ENCODE peak calls at places on chromosomes 5 and 9, in eight cellular contexts. One of them, this sample, is unnamed.

GRCh38 chr9:69357030-69357853 is 32.2 kb downstream of the ENTREP1 start:
- DNase-seq in CD8-positive, alpha-beta T cell: no peak
- DNase-seq in activated CD8-positive, alpha-beta T cell treated with anti-CD3 and anti-CD28 coated beads for 36 hours: no peak
- DNase-seq in osteoblast: no peak
- DNase-seq in cardiac muscle cell: no peak
- DNase-seq in Panc1: no peak
- DNase-seq in endothelial cell: no peak
- DNase-seq in CD4-positive, alpha-beta T cell: no peak
- DNase-seq in this sample: no peak

GRCh38 chr9:72203205-72203803 is 54.1 kb downstream of the GDA start:
- DNase-seq in CD8-positive, alpha-beta T cell: no peak
- DNase-seq in Panc1: peak; percentile 18
- DNase-seq in activated CD8-positive, alpha-beta T cell treated with anti-CD3 and anti-CD28 coated beads for 36 hours: peak; percentile 10
- DNase-seq in CD4-positive, alpha-beta T cell: no peak
- DNase-seq in endothelial cell: peak; percentile 47
- DNase-seq in osteoblast: peak; percentile 54
- DNase-seq in cardiac muscle cell: peak; percentile 42
- DNase-seq in this sample: peak; percentile 31

GRCh38 chr9:137912671-137913070 is 35.1 kb downstream of the CACNA1B start:
- DNase-seq in endothelial cell: no peak
- DNase-seq in activated CD8-positive, alpha-beta T cell treated with anti-CD3 and anti-CD28 coated beads for 36 hours: no peak
- DNase-seq in CD8-positive, alpha-beta T cell: no peak
- DNase-seq in cardiac muscle cell: no peak
- DNase-seq in CD4-positive, alpha-beta T cell: no peak
- DNase-seq in osteoblast: no peak
- DNase-seq in Panc1: no peak
- DNase-seq in this sample: no peak

GRCh38 chr5:135008981-135009735 is 24.9 kb downstream of the PITX1 start:
- DNase-seq in endothelial cell: no peak
- DNase-seq in CD4-positive, alpha-beta T cell: no peak
- DNase-seq in CD8-positive, alpha-beta T cell: no peak
- DNase-seq in activated CD8-positive, alpha-beta T cell treated with anti-CD3 and anti-CD28 coated beads for 36 hours: no peak
- DNase-seq in Panc1: no peak
- DNase-seq in osteoblast: no peak
- DNase-seq in cardiac muscle cell: no peak
- DNase-seq in this sample: peak; percentile 3

GRCh38 chr9:4092793-4093709 is 206.8 kb downstream of the GLIS3 start:
- DNase-seq in osteoblast: no peak
- DNase-seq in CD4-positive, alpha-beta T cell: no peak
- DNase-seq in cardiac muscle cell: no peak
- DNase-seq in CD8-positive, alpha-beta T cell: no peak
- DNase-seq in endothelial cell: no peak
- DNase-seq in Panc1: no peak
- DNase-seq in activated CD8-positive, alpha-beta T cell treated with anti-CD3 and anti-CD28 coated beads for 36 hours: no peak
- DNase-seq in this sample: no peak

GRCh38 chr9:79759460-79759859 is 187.7 kb downstream of the TLE4 start:
- DNase-seq in CD8-positive, alpha-beta T cell: no peak
- DNase-seq in CD4-positive, alpha-beta T cell: no peak
- DNase-seq in osteoblast: no peak
- DNase-seq in endothelial cell: no peak
- DNase-seq in Panc1: no peak
- DNase-seq in cardiac muscle cell: no peak
- DNase-seq in activated CD8-positive, alpha-beta T cell treated with anti-CD3 and anti-CD28 coated beads for 36 hours: peak; percentile 12
- DNase-seq in this sample: no peak

GRCh38 chr5:18281947-18282557 is 647.8 kb downstream of the TAF11L14 start:
- DNase-seq in cardiac muscle cell: peak; percentile 30
- DNase-seq in activated CD8-positive, alpha-beta T cell treated with anti-CD3 and anti-CD28 coated beads for 36 hours: no peak
- DNase-seq in CD4-positive, alpha-beta T cell: no peak
- DNase-seq in osteoblast: peak; percentile 57
- DNase-seq in Panc1: peak; percentile 58
- DNase-seq in CD8-positive, alpha-beta T cell: no peak
- DNase-seq in endothelial cell: no peak
- DNase-seq in this sample: peak; percentile 51

GRCh38 chr5:68225911-68226563 is 10.5 kb downstream of the PIK3R1 start:
- DNase-seq in CD4-positive, alpha-beta T cell: no peak
- DNase-seq in activated CD8-positive, alpha-beta T cell treated with anti-CD3 and anti-CD28 coated beads for 36 hours: no peak
- DNase-seq in CD8-positive, alpha-beta T cell: no peak
- DNase-seq in osteoblast: no peak
- DNase-seq in cardiac muscle cell: peak; percentile 47
- DNase-seq in endothelial cell: no peak
- DNase-seq in Panc1: no peak
- DNase-seq in this sample: no peak

GRCh38 chr5:164204338-164204946 is 699.0 kb downstream of the MAT2B start:
- DNase-seq in CD4-positive, alpha-beta T cell: no peak
- DNase-seq in Panc1: no peak
- DNase-seq in endothelial cell: no peak
- DNase-seq in osteoblast: peak; percentile 59
- DNase-seq in CD8-positive, alpha-beta T cell: no peak
- DNase-seq in cardiac muscle cell: no peak
- DNase-seq in activated CD8-positive, alpha-beta T cell treated with anti-CD3 and anti-CD28 coated beads for 36 hours: no peak
- DNase-seq in this sample: no peak

GRCh38 chr5:41637424-41637823 is 127.0 kb upstream of the PLCXD3 start:
- DNase-seq in endothelial cell: peak; percentile 6
- DNase-seq in cardiac muscle cell: no peak
- DNase-seq in CD4-positive, alpha-beta T cell: no peak
- DNase-seq in CD8-positive, alpha-beta T cell: no peak
- DNase-seq in osteoblast: peak; percentile 50
- DNase-seq in Panc1: no peak
- DNase-seq in activated CD8-positive, alpha-beta T cell treated with anti-CD3 and anti-CD28 coated beads for 36 hours: no peak
- DNase-seq in this sample: no peak

GRCh38 chr5:42423285-42424152 is at the start of gene GHR:
- DNase-seq in cardiac muscle cell: peak; percentile 94
- DNase-seq in activated CD8-positive, alpha-beta T cell treated with anti-CD3 and anti-CD28 coated beads for 36 hours: peak; percentile 29
- DNase-seq in endothelial cell: peak; percentile 74
- DNase-seq in osteoblast: peak; percentile 97
- DNase-seq in Panc1: peak; percentile 58
- DNase-seq in CD8-positive, alpha-beta T cell: no peak
- DNase-seq in CD4-positive, alpha-beta T cell: no peak
- DNase-seq in this sample: peak; percentile 78

GRCh38 chr9:112699230-112699629 is 18.7 kb downstream of the INIP start:
- DNase-seq in activated CD8-positive, alpha-beta T cell treated with anti-CD3 and anti-CD28 coated beads for 36 hours: peak; percentile 51
- DNase-seq in CD4-positive, alpha-beta T cell: no peak
- DNase-seq in Panc1: no peak
- DNase-seq in osteoblast: no peak
- DNase-seq in CD8-positive, alpha-beta T cell: no peak
- DNase-seq in cardiac muscle cell: no peak
- DNase-seq in endothelial cell: no peak
- DNase-seq in this sample: no peak

GRCh38 chr9:100486479-100487176 is 13.7 kb downstream of the TMEFF1 start:
- DNase-seq in CD8-positive, alpha-beta T cell: no peak
- DNase-seq in osteoblast: no peak
- DNase-seq in Panc1: no peak
- DNase-seq in CD4-positive, alpha-beta T cell: no peak
- DNase-seq in activated CD8-positive, alpha-beta T cell treated with anti-CD3 and anti-CD28 coated beads for 36 hours: no peak
- DNase-seq in endothelial cell: no peak
- DNase-seq in cardiac muscle cell: no peak
- DNase-seq in this sample: no peak

GRCh38 chr5:177378884-177379883 is 5.0 kb upstream of the SLC34A1 start:
- DNase-seq in CD4-positive, alpha-beta T cell: no peak
- DNase-seq in cardiac muscle cell: no peak
- DNase-seq in activated CD8-positive, alpha-beta T cell treated with anti-CD3 and anti-CD28 coated beads for 36 hours: peak; percentile 55
- DNase-seq in Panc1: no peak
- DNase-seq in osteoblast: peak; percentile 97
- DNase-seq in CD8-positive, alpha-beta T cell: no peak
- DNase-seq in endothelial cell: no peak
- DNase-seq in this sample: no peak

GRCh38 chr5:134905246-134905996 is 490 bp downstream of the PCBD2 start:
- DNase-seq in CD8-positive, alpha-beta T cell: peak; percentile 37
- DNase-seq in CD4-positive, alpha-beta T cell: peak; percentile 56
- DNase-seq in cardiac muscle cell: peak; percentile 49
- DNase-seq in endothelial cell: no peak
- DNase-seq in osteoblast: peak; percentile 92
- DNase-seq in activated CD8-positive, alpha-beta T cell treated with anti-CD3 and anti-CD28 coated beads for 36 hours: peak; percentile 73
- DNase-seq in Panc1: peak; percentile 50
- DNase-seq in this sample: peak; percentile 66

GRCh38 chr5:59241564-59241963 is 652.0 kb downstream of the PDE4D start:
- DNase-seq in CD4-positive, alpha-beta T cell: no peak
- DNase-seq in activated CD8-positive, alpha-beta T cell treated with anti-CD3 and anti-CD28 coated beads for 36 hours: no peak
- DNase-seq in osteoblast: no peak
- DNase-seq in CD8-positive, alpha-beta T cell: no peak
- DNase-seq in Panc1: no peak
- DNase-seq in endothelial cell: no peak
- DNase-seq in cardiac muscle cell: no peak
- DNase-seq in this sample: no peak

GRCh38 chr5:33997331-33997983 is 10.4 kb downstream of the AMACR start:
- DNase-seq in CD8-positive, alpha-beta T cell: no peak
- DNase-seq in CD4-positive, alpha-beta T cell: peak; percentile 7
- DNase-seq in endothelial cell: peak; percentile 38
- DNase-seq in cardiac muscle cell: peak; percentile 67
- DNase-seq in Panc1: peak; percentile 48
- DNase-seq in activated CD8-positive, alpha-beta T cell treated with anti-CD3 and anti-CD28 coated beads for 36 hours: peak; percentile 39
- DNase-seq in osteoblast: peak; percentile 85
- DNase-seq in this sample: peak; percentile 58

GRCh38 chr5:121288781-121289180 is 562.9 kb upstream of the FTMT start:
- DNase-seq in CD4-positive, alpha-beta T cell: no peak
- DNase-seq in endothelial cell: no peak
- DNase-seq in Panc1: no peak
- DNase-seq in CD8-positive, alpha-beta T cell: no peak
- DNase-seq in activated CD8-positive, alpha-beta T cell treated with anti-CD3 and anti-CD28 coated beads for 36 hours: no peak
- DNase-seq in osteoblast: no peak
- DNase-seq in cardiac muscle cell: no peak
- DNase-seq in this sample: no peak

GRCh38 chr5:176712546-176713297 is 65.4 kb downstream of the TSPAN17 start:
- DNase-seq in CD8-positive, alpha-beta T cell: no peak
- DNase-seq in endothelial cell: no peak
- DNase-seq in cardiac muscle cell: no peak
- DNase-seq in osteoblast: no peak
- DNase-seq in activated CD8-positive, alpha-beta T cell treated with anti-CD3 and anti-CD28 coated beads for 36 hours: no peak
- DNase-seq in Panc1: no peak
- DNase-seq in CD4-positive, alpha-beta T cell: no peak
- DNase-seq in this sample: no peak

GRCh38 chr9:75299324-75299723 is 211.0 kb downstream of the OSTF1 start:
- DNase-seq in osteoblast: no peak
- DNase-seq in activated CD8-positive, alpha-beta T cell treated with anti-CD3 and anti-CD28 coated beads for 36 hours: no peak
- DNase-seq in CD4-positive, alpha-beta T cell: no peak
- DNase-seq in cardiac muscle cell: no peak
- DNase-seq in CD8-positive, alpha-beta T cell: no peak
- DNase-seq in endothelial cell: no peak
- DNase-seq in Panc1: no peak
- DNase-seq in this sample: no peak
- TF ChIP-seq CTCF in osteoblast: no peak
- TF ChIP-seq CTCF in activated CD8-positive, alpha-beta T cell treated with anti-CD3 and anti-CD28 coated beads for 36 hours: no peak
- TF ChIP-seq CTCF in CD4-positive, alpha-beta T cell: no peak
- TF ChIP-seq CTCF in cardiac muscle cell: no peak
- TF ChIP-seq CTCF in CD8-positive, alpha-beta T cell: no peak
- TF ChIP-seq CTCF in endothelial cell: no peak
- TF ChIP-seq CTCF in Panc1: no peak
- TF ChIP-seq CTCF in this sample: no peak

GRCh38 chr5:10424124-10424731 is 17.5 kb upstream of the ROPN1L start:
- DNase-seq in osteoblast: no peak
- DNase-seq in endothelial cell: peak; percentile 28
- DNase-seq in cardiac muscle cell: peak; percentile 50
- DNase-seq in CD8-positive, alpha-beta T cell: no peak
- DNase-seq in CD4-positive, alpha-beta T cell: no peak
- DNase-seq in activated CD8-positive, alpha-beta T cell treated with anti-CD3 and anti-CD28 coated beads for 36 hours: peak; percentile 36
- DNase-seq in Panc1: no peak
- DNase-seq in this sample: peak; percentile 43
- TF ChIP-seq CTCF in osteoblast: peak; percentile 60
- TF ChIP-seq CTCF in endothelial cell: no peak
- TF ChIP-seq CTCF in cardiac muscle cell: peak; percentile 63
- TF ChIP-seq CTCF in CD8-positive, alpha-beta T cell: peak; percentile 41
- TF ChIP-seq CTCF in CD4-positive, alpha-beta T cell: peak; percentile 20
- TF ChIP-seq CTCF in activated CD8-positive, alpha-beta T cell treated with anti-CD3 and anti-CD28 coated beads for 36 hours: no peak
- TF ChIP-seq CTCF in Panc1: peak; percentile 81
- TF ChIP-seq CTCF in this sample: peak; percentile 70

GRCh38 chr5:74015716-74016115 is 389.7 kb downstream of the ARHGEF28 start:
- DNase-seq in CD4-positive, alpha-beta T cell: no peak
- DNase-seq in CD8-positive, alpha-beta T cell: no peak
- DNase-seq in activated CD8-positive, alpha-beta T cell treated with anti-CD3 and anti-CD28 coated beads for 36 hours: no peak
- DNase-seq in osteoblast: no peak
- DNase-seq in Panc1: no peak
- DNase-seq in endothelial cell: no peak
- DNase-seq in cardiac muscle cell: no peak
- DNase-seq in this sample: no peak

GRCh38 chr5:74013222-74013621 is 387.2 kb downstream of the ARHGEF28 start:
- DNase-seq in cardiac muscle cell: no peak
- DNase-seq in endothelial cell: no peak
- DNase-seq in osteoblast: no peak
- DNase-seq in CD4-positive, alpha-beta T cell: no peak
- DNase-seq in activated CD8-positive, alpha-beta T cell treated with anti-CD3 and anti-CD28 coated beads for 36 hours: no peak
- DNase-seq in CD8-positive, alpha-beta T cell: no peak
- DNase-seq in Panc1: no peak
- DNase-seq in this sample: no peak

GRCh38 chr5:74017112-74017511 is 391.1 kb downstream of the ARHGEF28 start:
- DNase-seq in activated CD8-positive, alpha-beta T cell treated with anti-CD3 and anti-CD28 coated beads for 36 hours: no peak
- DNase-seq in cardiac muscle cell: no peak
- DNase-seq in CD8-positive, alpha-beta T cell: no peak
- DNase-seq in Panc1: no peak
- DNase-seq in endothelial cell: no peak
- DNase-seq in CD4-positive, alpha-beta T cell: no peak
- DNase-seq in osteoblast: no peak
- DNase-seq in this sample: no peak

GRCh38 chr5:74017786-74018211 is 391.8 kb downstream of the ARHGEF28 start:
- DNase-seq in CD4-positive, alpha-beta T cell: no peak
- DNase-seq in endothelial cell: no peak
- DNase-seq in activated CD8-positive, alpha-beta T cell treated with anti-CD3 and anti-CD28 coated beads for 36 hours: no peak
- DNase-seq in osteoblast: no peak
- DNase-seq in Panc1: no peak
- DNase-seq in cardiac muscle cell: no peak
- DNase-seq in CD8-positive, alpha-beta T cell: no peak
- DNase-seq in this sample: no peak

GRCh38 chr5:74016373-74016772 is 390.4 kb downstream of the ARHGEF28 start:
- DNase-seq in Panc1: no peak
- DNase-seq in cardiac muscle cell: no peak
- DNase-seq in CD4-positive, alpha-beta T cell: no peak
- DNase-seq in CD8-positive, alpha-beta T cell: no peak
- DNase-seq in endothelial cell: no peak
- DNase-seq in activated CD8-positive, alpha-beta T cell treated with anti-CD3 and anti-CD28 coated beads for 36 hours: peak; percentile 20
- DNase-seq in osteoblast: no peak
- DNase-seq in this sample: no peak
- TF ChIP-seq CTCF in Panc1: peak; percentile 25
- TF ChIP-seq CTCF in cardiac muscle cell: peak; percentile 12
- TF ChIP-seq CTCF in CD4-positive, alpha-beta T cell: no peak
- TF ChIP-seq CTCF in CD8-positive, alpha-beta T cell: no peak
- TF ChIP-seq CTCF in endothelial cell: peak; percentile 36
- TF ChIP-seq CTCF in activated CD8-positive, alpha-beta T cell treated with anti-CD3 and anti-CD28 coated beads for 36 hours: no peak
- TF ChIP-seq CTCF in osteoblast: no peak
- TF ChIP-seq CTCF in this sample: no peak

DNA sequence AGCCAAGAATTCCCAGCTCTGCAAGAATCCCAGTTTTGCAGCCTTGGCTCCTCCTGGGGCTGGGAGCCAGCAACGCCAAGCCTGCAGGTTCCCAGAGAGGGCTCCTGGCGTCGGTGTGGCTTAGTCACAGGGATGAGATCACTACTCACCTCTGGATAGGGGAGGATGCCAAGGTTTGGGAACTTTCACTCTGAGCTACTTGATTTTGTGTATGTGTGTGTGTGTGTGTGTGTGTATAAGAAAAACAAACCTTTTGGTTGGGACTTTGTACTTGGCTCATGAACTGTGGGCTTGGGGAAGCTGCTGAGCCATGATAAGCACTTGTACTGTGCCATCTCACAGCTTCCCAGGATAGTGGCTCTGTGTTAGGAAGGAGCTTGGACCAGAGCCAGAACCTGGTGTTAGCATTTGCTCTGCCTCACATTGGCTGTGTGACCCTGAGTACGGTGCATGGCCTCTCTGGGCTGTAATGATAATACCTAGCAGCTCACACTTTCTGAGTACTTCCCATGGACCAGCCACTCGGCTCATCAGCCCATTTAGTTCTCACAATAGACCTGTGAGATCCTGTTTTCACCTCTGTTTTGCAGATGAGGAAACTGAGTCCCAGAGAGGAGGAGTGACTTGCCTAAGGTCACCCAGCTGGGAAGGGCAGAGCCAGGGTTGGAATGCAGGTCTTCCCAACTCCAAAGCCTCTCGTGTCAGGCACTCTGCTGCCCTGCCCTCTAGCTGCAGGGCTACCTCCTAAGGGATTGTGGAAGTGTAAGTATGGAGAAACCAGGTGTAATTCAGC is 41.4 kb upstream of the DAB2IP start:
- DNase-seq in CD8-positive, alpha-beta T cell: no peak
- DNase-seq in activated CD8-positive, alpha-beta T cell treated with anti-CD3 and anti-CD28 coated beads for 36 hours: no peak
- DNase-seq in osteoblast: no peak
- DNase-seq in CD4-positive, alpha-beta T cell: no peak
- DNase-seq in cardiac muscle cell: no peak
- DNase-seq in Panc1: no peak
- DNase-seq in endothelial cell: no peak
- DNase-seq in this sample: no peak
- TF ChIP-seq CTCF in CD8-positive, alpha-beta T cell: no peak
- TF ChIP-seq CTCF in activated CD8-positive, alpha-beta T cell treated with anti-CD3 and anti-CD28 coated beads for 36 hours: no peak
- TF ChIP-seq CTCF in osteoblast: no peak
- TF ChIP-seq CTCF in CD4-positive, alpha-beta T cell: no peak
- TF ChIP-seq CTCF in cardiac muscle cell: no peak
- TF ChIP-seq CTCF in Panc1: no peak
- TF ChIP-seq CTCF in endothelial cell: no peak
- TF ChIP-seq CTCF in this sample: no peak